ENCODE peak calls at places on chromosomes 1 and 21, in seven cellular contexts. I, C, Q, T, D, O and V are unnamed samples.

GRCh38 chr21:36073181-36073580 is 3.4 kb downstream of the CBR1 start:
- DNase-seq in Q (no peak), T (no peak), I (no peak), C (no peak), D (no peak), O (no peak), V (no peak)

GRCh38 chr1:207025144-207025880 is 7.2 kb downstream of the C1orf116 start:
- DNase-seq in I (no peak), O (no peak), C (no peak), Q (no peak), D (peak; percentile 33), T (peak; percentile 81), V (no peak)

GRCh38 chr1:21586926-21587601 is 77.8 kb downstream of the ALPL start:
- DNase-seq in I (no peak), T (peak; percentile 88), O (no peak), Q (peak; percentile 64), C (no peak), D (peak; percentile 87), V (no peak)

GRCh38 chr21:36097427-36098230 is 27.8 kb downstream of the CBR1 start:
- DNase-seq in T (peak; percentile 71), I (no peak), Q (no peak), D (no peak), C (no peak), O (no peak), V (no peak)

GRCh38 chr1:42168397-42168682 is 3.8 kb upstream of the GUCA2A start:
- DNase-seq in T (no peak), D (no peak), O (no peak), C (no peak), I (no peak), Q (no peak), V (no peak)

GRCh38 chr1:6521502-6521901 is 30.0 kb upstream of the PLEKHG5 start:
- DNase-seq in C (no peak), Q (no peak), T (peak; percentile 62), O (no peak), D (no peak), I (no peak), V (no peak)

GRCh38 chr21:45497846-45498645 is 44.2 kb downstream of the SLC19A1 start:
- DNase-seq in D (no peak), O (no peak), Q (peak; percentile 2), T (no peak), C (no peak), I (no peak), V (no peak)

GRCh38 chr1:8147922-8148321 is 121.8 kb upstream of the ERRFI1 start:
- DNase-seq in O (no peak), C (no peak), Q (no peak), T (no peak), I (no peak), D (no peak), V (no peak)

GRCh38 chr1:212595787-212596714 is 12.5 kb upstream of the ATF3 start:
- DNase-seq in Q (no peak), T (peak; percentile 96), I (no peak), D (no peak), C (peak; percentile 48), O (no peak), V (no peak)

GRCh38 chr1:161074676-161075368 is 5.1 kb upstream of the ARHGAP30 start:
- DNase-seq in I (no peak), T (no peak), O (no peak), D (no peak), Q (no peak), C (no peak), V (no peak)

GRCh38 chr21:45364464-45365185 is 40.3 kb upstream of the COL18A1 start:
- DNase-seq in O (no peak), C (no peak), I (no peak), Q (peak; percentile 63), D (no peak), T (peak; percentile 93), V (no peak)